ENCODE peak calls at places on chromosomes 13 and 19, in five cellular contexts. S, C, G, Z and K are unnamed samples.

GRCh38 chr19:13195678-13196077 is 45.5 kb downstream of the IER2 start:
- DNase-seq in S (peak; percentile 83), C (no peak), G (peak; percentile 68), Z (peak; percentile 44), K (no peak)

GRCh38 chr13:72542241-72542640 is 185.2 kb downstream of the MZT1 start:
- DNase-seq in S (no peak), C (no peak), G (no peak), Z (no peak), K (no peak)

GRCh38 chr19:13441810-13442512 is 64.3 kb downstream of the CACNA1A start:
- DNase-seq in S (no peak), C (no peak), G (no peak), Z (peak; percentile 61), K (peak; percentile 64)

GRCh38 chr19:17281391-17282304 is at the start of gene ANKLE1:
- DNase-seq in S (peak; percentile 32), C (no peak), G (peak; percentile 61), Z (peak; percentile 89), K (peak; percentile 96)

GRCh38 chr13:32245555-32245954 is 69.6 kb downstream of the ZAR1L start:
- DNase-seq in S (no peak), C (no peak), G (no peak), Z (no peak), K (no peak)

GRCh38 chr19:39401549-39402416 is 4.9 kb upstream of the ZFP36 start:
- DNase-seq in S (peak; percentile 79), C (peak; percentile 91), G (peak; percentile 85), Z (peak; percentile 72), K (peak; percentile 88)

GRCh38 chr19:40220674-40221073 is 2.5 kb upstream of the TTC9B start:
- DNase-seq in S (no peak), C (no peak), G (no peak), Z (no peak), K (no peak)

GRCh38 chr19:28296506-28296905 is 916.4 kb downstream of the UQCRFS1 start:
- DNase-seq in S (no peak), C (no peak), G (no peak), Z (peak; percentile 62), K (no peak)

GRCh38 chr19:46840157-46840942 is 10.3 kb downstream of the AP2S1 start:
- DNase-seq in S (peak; percentile 57), C (no peak), G (peak; percentile 55), Z (peak; percentile 92), K (peak; percentile 87)

GRCh38 chr19:55436847-55437246 is 6.3 kb downstream of the SHISA7 start:
- DNase-seq in S (no peak), C (no peak), G (no peak), Z (no peak), K (no peak)

GRCh38 chr19:55435020-55435419 is 8.1 kb downstream of the SHISA7 start:
- DNase-seq in S (no peak), C (no peak), G (no peak), Z (no peak), K (peak; percentile 71)

GRCh38 chr19:55434356-55434755 is 8.7 kb downstream of the SHISA7 start:
- DNase-seq in S (no peak), C (no peak), G (no peak), Z (no peak), K (no peak)

GRCh38 chr19:55439052-55439451 is 4.0 kb downstream of the SHISA7 start:
- DNase-seq in S (no peak), C (no peak), G (no peak), Z (no peak), K (no peak)

GRCh38 chr19:55437410-55437809 is 5.7 kb downstream of the SHISA7 start:
- DNase-seq in S (peak; percentile 55), C (no peak), G (peak; percentile 56), Z (peak; percentile 67), K (peak; percentile 74)
- TF ChIP-seq POLR2A in S (no peak), C (no peak), G (no peak), Z (no peak), K (no peak)

GRCh38 chr19:41530761-41531301 is 45.1 kb upstream of the CEACAM21 start:
- DNase-seq in S (no peak), C (peak; percentile 87), G (peak; percentile 57), Z (peak; percentile 30), K (no peak)
- TF ChIP-seq POLR2A in S (no peak), C (no peak), G (no peak), Z (no peak), K (no peak)

DNA sequence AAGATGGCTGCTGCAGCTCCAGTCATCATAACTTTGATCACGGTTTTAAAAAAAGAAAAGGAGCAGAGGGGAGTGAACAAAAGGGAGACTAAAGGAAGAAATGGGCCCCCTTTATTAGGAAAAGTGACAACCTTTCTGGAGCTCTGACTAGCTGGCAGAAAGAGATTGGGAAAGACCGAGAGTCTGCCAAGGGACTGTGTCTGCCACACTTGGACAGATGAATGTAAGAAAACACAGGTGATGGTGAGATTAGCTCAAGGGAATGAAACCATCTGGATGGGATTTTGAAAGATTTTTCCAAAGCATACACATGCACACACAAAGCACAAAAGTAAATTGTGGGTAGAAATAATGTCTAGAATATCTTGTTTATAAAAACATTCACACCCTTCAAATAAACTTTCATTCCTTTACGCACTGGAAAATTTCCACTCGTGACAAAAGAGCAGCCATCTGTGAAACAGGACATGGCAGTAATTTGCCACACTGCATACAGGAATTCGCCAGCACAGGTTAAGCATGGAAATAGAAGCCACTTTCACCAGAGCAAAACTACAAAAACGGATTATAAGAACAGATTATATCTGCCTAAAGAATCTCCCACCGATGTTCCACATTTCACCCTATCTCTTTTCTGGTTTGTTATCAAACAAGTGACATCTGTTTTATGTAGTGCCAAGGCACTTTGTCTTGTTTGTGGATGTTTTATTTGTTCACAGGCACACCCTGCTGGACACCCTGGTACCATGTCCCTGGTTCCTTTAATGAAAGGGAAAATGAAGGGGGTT is 819.5 kb downstream of the DIAPH3 start:
- DNase-seq in S (no peak), C (no peak), G (no peak), Z (no peak), K (no peak)
- TF ChIP-seq POLR2A in S (no peak), C (no peak), G (no peak), Z (no peak), K (no peak)

GRCh38 chr13:106083620-106084350 is 451.7 kb downstream of the EFNB2 start:
- DNase-seq in S (peak; percentile 41), C (no peak), G (peak; percentile 58), Z (peak; percentile 43), K (peak; percentile 13)

GRCh38 chr13:106087201-106087600 is 448.3 kb downstream of the EFNB2 start:
- DNase-seq in S (no peak), C (no peak), G (no peak), Z (no peak), K (no peak)

GRCh38 chr13:106088094-106088493 is 447.4 kb downstream of the EFNB2 start:
- DNase-seq in S (no peak), C (no peak), G (no peak), Z (no peak), K (no peak)

DNA sequence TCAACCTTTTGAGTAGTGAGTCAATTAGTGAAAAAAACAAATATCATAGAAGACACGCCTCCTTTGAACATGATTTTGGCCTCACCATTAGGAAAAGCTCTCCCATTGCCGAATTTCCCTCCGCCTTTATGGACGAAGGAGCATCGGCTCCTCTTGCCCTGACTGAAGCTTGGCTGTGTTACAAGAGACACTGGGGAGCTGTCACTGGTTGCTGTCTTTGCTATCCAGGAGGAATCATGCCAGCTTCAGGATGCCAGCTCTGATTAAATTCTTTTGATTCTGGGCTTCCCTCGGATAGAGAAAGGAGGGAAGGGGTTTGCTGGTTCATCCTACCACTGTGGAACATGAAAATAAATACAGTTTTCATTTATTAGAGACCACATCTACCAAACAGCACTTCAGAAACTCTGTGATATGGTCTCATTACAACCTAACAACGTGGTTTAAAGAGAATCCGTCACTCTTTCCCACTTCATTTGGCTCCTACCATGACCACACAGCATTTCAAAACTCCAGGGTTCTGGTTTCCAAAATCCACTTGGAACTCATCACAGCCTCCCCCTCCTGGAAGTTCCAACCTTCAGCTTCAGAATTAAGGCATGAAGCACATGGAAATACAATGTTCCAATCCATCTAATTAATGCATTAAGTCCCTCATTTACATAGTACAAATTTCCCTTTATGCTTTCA is 446.1 kb downstream of the EFNB2 start:
- DNase-seq in S (no peak), C (no peak), G (no peak), Z (no peak), K (no peak)
- TF ChIP-seq POLR2A in S (no peak), C (no peak), G (no peak), Z (no peak), K (no peak)

GRCh38 chr19:31347356-31347755 is 1.9 kb downstream of the TSHZ3 start:
- DNase-seq in S (no peak), C (no peak), G (no peak), Z (no peak), K (no peak)
- TF ChIP-seq POLR2A in S (no peak), C (no peak), G (no peak), Z (no peak), K (no peak)

GRCh38 chr13:84553252-84553651 is 671.0 kb upstream of the SLITRK1 start:
- DNase-seq in S (no peak), C (no peak), G (no peak), Z (no peak), K (no peak)
- TF ChIP-seq POLR2A in S (no peak), C (no peak), G (no peak), Z (no peak), K (no peak)

GRCh38 chr19:8412783-8413592 is at the start of gene MARCHF2:
- DNase-seq in S (peak; percentile 98), C (peak; percentile 99), G (peak; percentile 97), Z (peak; percentile 100), K (peak; percentile 98)

DNA sequence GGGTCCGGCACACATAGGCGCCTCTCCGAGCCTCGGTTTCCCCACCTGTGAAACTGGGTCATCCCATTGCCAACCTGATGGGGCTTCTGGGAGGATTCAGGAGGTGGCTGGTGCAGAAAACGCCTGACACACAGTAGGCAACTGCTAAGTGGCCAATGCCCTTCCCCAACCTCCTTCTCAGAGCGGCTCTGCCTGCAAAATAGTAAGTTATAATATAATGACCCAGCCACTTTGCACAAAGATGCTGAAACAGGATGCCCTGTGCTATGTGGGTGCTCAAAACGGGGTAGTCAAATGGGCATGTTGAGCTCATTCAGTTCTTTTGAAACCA is 453 bp downstream of the MARCHF2 start:
- DNase-seq in S (no peak), C (no peak), G (no peak), Z (no peak), K (peak; percentile 61)
- TF ChIP-seq POLR2A in S (no peak), C (no peak), G (no peak), Z (no peak), K (no peak)